ENCODE peak calls at places on chromosome 11, in eight cellular contexts. One of them, this sample, is unnamed.

GRCh38 chr11:43360361-43361032 is 1.8 kb downstream of the TTC17 start:
- DNase-seq in upper lobe of right lung: no peak
- DNase-seq in HuH-7.5: no peak
- DNase-seq in colonic mucosa: no peak
- DNase-seq in cortex of kidney: no peak
- DNase-seq in right atrium auricular region: no peak
- DNase-seq in tibial artery: no peak
- DNase-seq in HEK293T: no peak
- DNase-seq in this sample: no peak

GRCh38 chr11:78253797-78254196 is 65.1 kb downstream of the USP35 start:
- DNase-seq in upper lobe of right lung: no peak
- DNase-seq in HuH-7.5: no peak
- DNase-seq in colonic mucosa: no peak
- DNase-seq in cortex of kidney: no peak
- DNase-seq in right atrium auricular region: no peak
- DNase-seq in tibial artery: no peak
- DNase-seq in HEK293T: no peak
- DNase-seq in this sample: no peak

GRCh38 chr11:112025682-112026081 is 474 bp downstream of the DLAT start:
- DNase-seq in upper lobe of right lung: no peak
- DNase-seq in HuH-7.5: no peak
- DNase-seq in colonic mucosa: no peak
- DNase-seq in cortex of kidney: no peak
- DNase-seq in right atrium auricular region: no peak
- DNase-seq in tibial artery: no peak
- DNase-seq in HEK293T: no peak
- DNase-seq in this sample: no peak

GRCh38 chr11:96050435-96051182 is 126.7 kb upstream of the MTMR2 start:
- DNase-seq in upper lobe of right lung: no peak
- DNase-seq in HuH-7.5: no peak
- DNase-seq in colonic mucosa: no peak
- DNase-seq in cortex of kidney: no peak
- DNase-seq in right atrium auricular region: no peak
- DNase-seq in tibial artery: no peak
- DNase-seq in HEK293T: no peak
- DNase-seq in this sample: no peak

GRCh38 chr11:66070604-66071325 is 693 bp downstream of the PACS1 start:
- DNase-seq in upper lobe of right lung: peak
- DNase-seq in HuH-7.5: no peak
- DNase-seq in colonic mucosa: peak
- DNase-seq in cortex of kidney: no peak
- DNase-seq in right atrium auricular region: peak
- DNase-seq in tibial artery: peak
- DNase-seq in HEK293T: peak
- DNase-seq in this sample: no peak

GRCh38 chr11:23765862-23766261 is 731.0 kb upstream of the LUZP2 start:
- DNase-seq in upper lobe of right lung: no peak
- DNase-seq in HuH-7.5: no peak
- DNase-seq in colonic mucosa: no peak
- DNase-seq in cortex of kidney: no peak
- DNase-seq in right atrium auricular region: no peak
- DNase-seq in tibial artery: no peak
- DNase-seq in HEK293T: no peak
- DNase-seq in this sample: no peak

GRCh38 chr11:13098067-13098466 is 89.0 kb downstream of the RASSF10 start:
- DNase-seq in upper lobe of right lung: no peak
- DNase-seq in HuH-7.5: no peak
- DNase-seq in colonic mucosa: no peak
- DNase-seq in cortex of kidney: no peak
- DNase-seq in right atrium auricular region: no peak
- DNase-seq in tibial artery: no peak
- DNase-seq in HEK293T: no peak
- DNase-seq in this sample: no peak

GRCh38 chr11:10181811-10182210 is 112.2 kb downstream of the SBF2 start:
- DNase-seq in upper lobe of right lung: no peak
- DNase-seq in HuH-7.5: no peak
- DNase-seq in colonic mucosa: no peak
- DNase-seq in cortex of kidney: no peak
- DNase-seq in right atrium auricular region: no peak
- DNase-seq in tibial artery: no peak
- DNase-seq in HEK293T: no peak
- DNase-seq in this sample: no peak

GRCh38 chr11:23336961-23337360 is 476.7 kb upstream of the CCDC179 start:
- DNase-seq in upper lobe of right lung: no peak
- DNase-seq in HuH-7.5: no peak
- DNase-seq in colonic mucosa: no peak
- DNase-seq in cortex of kidney: no peak
- DNase-seq in right atrium auricular region: no peak
- DNase-seq in tibial artery: no peak
- DNase-seq in HEK293T: no peak
- DNase-seq in this sample: no peak

GRCh38 chr11:8242480-8243280 is 21.0 kb downstream of the LMO1 start:
- DNase-seq in upper lobe of right lung: no peak
- DNase-seq in HuH-7.5: no peak
- DNase-seq in colonic mucosa: no peak
- DNase-seq in cortex of kidney: no peak
- DNase-seq in right atrium auricular region: no peak
- DNase-seq in tibial artery: no peak
- DNase-seq in HEK293T: no peak
- DNase-seq in this sample: no peak